ENCODE peak calls at places on chromosome 14, in seven cellular contexts. M, G, W, K, N, H and L are unnamed samples.

GRCh38 chr14:102538598-102539543 is 29.3 kb upstream of the ANKRD9 start:
- DNase-seq in M (no peak), W (no peak), N (no peak), G (no peak), K (no peak), H (no peak), L (no peak)

GRCh38 chr14:98177551-98177950 is 1094.4 kb downstream of the BCL11B start:
- DNase-seq in G (no peak), M (no peak), K (no peak), W (no peak), H (no peak), N (no peak), L (no peak)

GRCh38 chr14:57933363-57933762 is 67.5 kb upstream of the SLC35F4 start:
- DNase-seq in W (no peak), M (no peak), K (no peak), G (no peak), H (no peak), N (no peak), L (no peak)

GRCh38 chr14:45787167-45787566 is 534.2 kb upstream of the MIS18BP1 start:
- DNase-seq in W (no peak), H (no peak), K (no peak), N (no peak), G (no peak), M (no peak), L (no peak)

GRCh38 chr14:102590667-102591099 is 1.8 kb upstream of the RCOR1 start:
- DNase-seq in N (peak; percentile 47), H (peak; percentile 53), G (peak; percentile 84), K (peak; percentile 27), W (peak; percentile 70), M (peak; percentile 70), L (no peak)

GRCh38 chr14:31902002-31902401 is 175.1 kb upstream of the ARHGAP5 start:
- DNase-seq in K (no peak), H (peak; percentile 16), W (no peak), N (no peak), M (no peak), G (no peak), L (no peak)

GRCh38 chr14:90781344-90781761 is 34.9 kb downstream of the TTC7B start:
- DNase-seq in W (no peak), H (no peak), M (peak; percentile 17), K (no peak), N (no peak), G (no peak), L (no peak)

GRCh38 chr14:90785474-90785873 is 30.8 kb downstream of the TTC7B start:
- DNase-seq in G (peak; percentile 49), H (peak; percentile 44), K (no peak), W (no peak), N (peak; percentile 63), M (peak; percentile 61), L (peak; percentile 82)

GRCh38 chr14:99267871-99268775 is 3.9 kb downstream of the BCL11B start:
- DNase-seq in G (no peak), N (no peak), H (no peak), K (no peak), W (no peak), M (peak; percentile 41), L (no peak)

GRCh38 chr14:102363182-102363952 is 626 bp downstream of the TECPR2 start:
- DNase-seq in M (no peak), W (peak; percentile 24), N (peak; percentile 67), G (peak; percentile 16), H (peak; percentile 33), K (peak; percentile 39), L (peak; percentile 76)

GRCh38 chr14:93301821-93302447 is 30.9 kb downstream of the BTBD7 start:
- DNase-seq in K (no peak), H (no peak), W (no peak), G (peak; percentile 24), M (no peak), N (no peak), L (no peak)

GRCh38 chr14:24196071-24197061 is 1.1 kb upstream of the TM9SF1 start:
- DNase-seq in W (peak; percentile 34), K (no peak), N (no peak), H (peak; percentile 33), G (peak; percentile 27), M (no peak), L (no peak)

GRCh38 chr14:97010491-97011160 is 213.4 kb downstream of the VRK1 start:
- DNase-seq in G (no peak), W (no peak), N (no peak), K (no peak), M (no peak), H (no peak), L (no peak)

GRCh38 chr14:63782683-63783389 is 55.0 kb upstream of the SGPP1 start:
- DNase-seq in M (no peak), N (no peak), W (no peak), H (no peak), G (no peak), K (no peak), L (no peak)

GRCh38 chr14:72771561-72771960 is 122.3 kb downstream of the DPF3 start:
- DNase-seq in H (no peak), K (no peak), G (no peak), M (no peak), N (no peak), W (no peak), L (no peak)

GRCh38 chr14:32400480-32400879 is 71.4 kb downstream of the AKAP6 start:
- DNase-seq in M (no peak), W (no peak), G (no peak), H (no peak), K (no peak), N (no peak), L (no peak)

GRCh38 chr14:60093606-60094005 is 1.9 kb downstream of the PCNX4 start:
- DNase-seq in K (no peak), H (no peak), M (no peak), G (no peak), W (peak; percentile 31), N (no peak), L (no peak)

GRCh38 chr14:102833991-102834390 is 56.7 kb downstream of the TRAF3 start:
- DNase-seq in M (no peak), H (no peak), G (no peak), N (no peak), W (no peak), K (no peak), L (no peak)

GRCh38 chr14:93533864-93534263 is 103.1 kb downstream of the UNC79 start:
- DNase-seq in H (peak; percentile 32), W (no peak), N (no peak), G (no peak), M (no peak), K (no peak), L (no peak)

GRCh38 chr14:95264271-95264973 is 55.3 kb downstream of the CLMN start:
- DNase-seq in W (no peak), M (no peak), N (no peak), G (no peak), H (no peak), K (no peak), L (no peak)

GRCh38 chr14:31990959-31991541 is 86.1 kb upstream of the ARHGAP5 start:
- DNase-seq in G (no peak), M (no peak), N (no peak), W (no peak), K (no peak), H (no peak), L (no peak)

DNA sequence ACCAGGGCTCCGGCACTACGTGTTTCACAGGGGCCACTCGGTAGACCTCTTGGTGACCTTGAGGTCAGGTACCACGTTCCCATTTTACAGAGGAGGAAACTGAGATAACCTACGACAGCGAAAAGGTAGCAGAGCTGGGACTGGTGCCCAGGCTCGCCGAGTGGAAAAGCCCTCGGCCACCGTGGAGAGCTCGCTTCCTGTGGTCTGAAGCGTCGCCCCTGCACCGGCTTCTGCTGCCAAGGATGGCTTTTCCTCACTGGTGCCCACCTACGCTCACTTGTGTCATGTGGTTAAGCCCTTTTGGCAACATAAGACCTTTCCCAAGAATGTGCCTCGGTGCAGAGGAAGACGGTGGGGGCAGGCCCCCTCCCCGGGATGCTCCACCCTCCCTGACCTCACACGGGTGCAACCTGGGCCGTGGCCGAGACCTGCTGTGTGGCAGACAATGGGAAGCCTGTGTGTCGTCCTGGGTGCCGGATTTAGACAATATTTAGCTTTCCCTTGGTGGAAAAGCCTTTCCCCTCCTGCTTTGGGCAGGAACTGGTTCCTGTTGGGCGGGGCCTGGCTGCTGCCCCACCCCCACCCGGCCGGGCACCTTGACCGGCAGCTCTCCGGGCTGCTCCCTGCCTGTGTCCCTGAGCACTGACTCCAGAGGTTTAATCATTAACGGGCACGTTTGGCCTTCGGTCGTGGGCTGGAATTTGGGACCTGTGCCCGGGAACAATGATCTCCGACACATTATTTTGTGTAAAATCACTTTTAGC is 32.4 kb upstream of the PPP1R13B start:
- DNase-seq in M (no peak), W (no peak), N (peak; percentile 51), K (peak; percentile 46), G (peak; percentile 75), H (peak; percentile 97), L (no peak)
- H3K4me3 ChIP-seq in M (peak overlapping the region; percentile 49), W (no peak overlapping the region), N (peak overlapping the region; percentile 26), K (no peak overlapping the region), G (peak overlapping the region; percentile 35), H (peak overlapping the region; percentile 11), L (peak overlapping the region; percentile 34)

GRCh38 chr14:68669101-68669500 is 123.8 kb downstream of the ZFP36L1 start:
- DNase-seq in K (no peak), H (no peak), G (no peak), W (no peak), M (peak; percentile 44), N (no peak), L (no peak)
- H3K4me1 ChIP-seq in K (peaks cover 58% of the 10 kb centered on the region), H (peaks cover 61% of the 10 kb centered on the region), G (peaks cover 6% of the 10 kb centered on the region), W (peaks cover 16% of the 10 kb centered on the region), M (peaks cover 70% of the 10 kb centered on the region), N (peaks cover 42% of the 10 kb centered on the region), L (peaks cover 80% of the 10 kb centered on the region)

DNA sequence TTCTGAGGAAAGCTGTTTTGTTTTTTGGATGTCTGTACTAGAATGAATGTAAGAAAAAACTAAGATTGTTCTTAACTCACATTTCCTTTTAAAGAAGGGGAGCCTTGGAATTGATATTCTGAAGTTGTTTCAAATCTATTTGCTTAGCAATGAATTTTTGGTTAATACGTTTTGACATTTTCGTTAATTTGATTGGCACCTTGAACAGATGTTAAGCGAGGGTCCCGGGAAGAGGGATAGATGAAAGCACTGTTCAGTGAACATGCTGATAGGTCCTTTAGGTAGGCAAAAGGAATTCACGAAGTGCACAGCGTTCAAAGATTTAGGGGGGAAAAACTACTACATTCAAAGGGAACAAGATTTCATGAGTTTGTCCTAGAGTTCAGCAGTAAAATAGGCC is 1.7 kb downstream of the SLC39A9 start:
- DNase-seq in N (no peak), W (no peak), M (no peak), G (no peak), K (no peak), H (no peak), L (no peak)
- H3K4me3 ChIP-seq in N (peak overlapping the region; percentile 93), W (no peak overlapping the region), M (peak overlapping the region; percentile 94), G (peak overlapping the region; percentile 92), K (no peak overlapping the region), H (peak overlapping the region; percentile 10), L (no peak overlapping the region)

GRCh38 chr14:50823051-50823762 is 7.8 kb downstream of the NIN start:
- DNase-seq in M (no peak), N (peak; percentile 40), K (no peak), G (no peak), H (no peak), W (no peak), L (no peak)

GRCh38 chr14:50820786-50821185 is 10.2 kb downstream of the NIN start:
- DNase-seq in H (no peak), G (no peak), K (no peak), W (no peak), N (no peak), M (no peak), L (no peak)

GRCh38 chr14:50823763-50824636 is 7.0 kb downstream of the NIN start:
- DNase-seq in W (no peak), N (no peak), G (no peak), M (no peak), K (no peak), H (peak; percentile 59), L (no peak)

GRCh38 chr14:50822501-50823042 is 8.4 kb downstream of the NIN start:
- DNase-seq in K (no peak), H (no peak), M (no peak), N (peak; percentile 43), G (no peak), W (no peak), L (no peak)

GRCh38 chr14:50821471-50822464 is 9.2 kb downstream of the NIN start:
- DNase-seq in N (no peak), M (no peak), W (peak; percentile 11), G (no peak), H (peak; percentile 55), K (no peak), L (no peak)
- H3K4me1 ChIP-seq in N (peaks cover 49% of the 10 kb centered on the region), M (no peaks in the 10 kb centered on the region), W (peaks cover 17% of the 10 kb centered on the region), G (peaks cover under 1% of the 10 kb centered on the region), H (peaks cover 15% of the 10 kb centered on the region), K (peaks cover 12% of the 10 kb centered on the region), L (peaks cover 40% of the 10 kb centered on the region)